ENCODE peak calls at places on chromosomes 5 and 9, in seven cellular contexts. One of them, this sample, is unnamed.
A peak's percentile ranks its signal among the peaks of the same experiment; 100 is the strongest.

GRCh38 chr5:64594601-64595518 is 89.0 kb downstream of the RGS7BP start:
- DNase-seq in H1: no peak
- DNase-seq in SK-N-SH: no peak
- DNase-seq in GM12878: no peak
- DNase-seq in GM12891: no peak
- DNase-seq in K562: peak; percentile 15
- DNase-seq in HepG2: no peak
- DNase-seq in this sample: no peak

GRCh38 chr9:102244916-102245315 is 506.5 kb upstream of the GRIN3A start:
- DNase-seq in H1: no peak
- DNase-seq in SK-N-SH: no peak
- DNase-seq in GM12878: no peak
- DNase-seq in GM12891: no peak
- DNase-seq in K562: no peak
- DNase-seq in HepG2: no peak
- DNase-seq in this sample: no peak

GRCh38 chr5:178348356-178349146 is 115.9 kb upstream of the PHYKPL start:
- DNase-seq in H1: no peak
- DNase-seq in SK-N-SH: peak; percentile 73
- DNase-seq in GM12878: no peak
- DNase-seq in GM12891: no peak
- DNase-seq in K562: no peak
- DNase-seq in HepG2: no peak
- DNase-seq in this sample: no peak

GRCh38 chr5:83249156-83249555 is 171.8 kb downstream of the XRCC4 start:
- DNase-seq in H1: no peak
- DNase-seq in SK-N-SH: no peak
- DNase-seq in GM12878: no peak
- DNase-seq in GM12891: no peak
- DNase-seq in K562: no peak
- DNase-seq in HepG2: no peak
- DNase-seq in this sample: no peak

GRCh38 chr5:15500326-15500958 is 462 bp downstream of the FBXL7 start:
- DNase-seq in H1: peak; percentile 79
- DNase-seq in SK-N-SH: no peak
- DNase-seq in GM12878: no peak
- DNase-seq in GM12891: no peak
- DNase-seq in K562: no peak
- DNase-seq in HepG2: no peak
- DNase-seq in this sample: no peak

GRCh38 chr5:6446626-6447309 is 1.9 kb upstream of the UBE2QL1 start:
- DNase-seq in H1: no peak
- DNase-seq in SK-N-SH: no peak
- DNase-seq in GM12878: no peak
- DNase-seq in GM12891: no peak
- DNase-seq in K562: no peak
- DNase-seq in HepG2: no peak
- DNase-seq in this sample: no peak

GRCh38 chr5:135723451-135723850 is 111.0 kb upstream of the SLC25A48 start:
- DNase-seq in H1: no peak
- DNase-seq in SK-N-SH: no peak
- DNase-seq in GM12878: no peak
- DNase-seq in GM12891: no peak
- DNase-seq in K562: no peak
- DNase-seq in HepG2: no peak
- DNase-seq in this sample: no peak

GRCh38 chr5:58886315-58887207 is 303.7 kb downstream of the RAB3C start:
- DNase-seq in H1: peak; percentile 77
- DNase-seq in SK-N-SH: peak; percentile 72
- DNase-seq in GM12878: no peak
- DNase-seq in GM12891: peak; percentile 21
- DNase-seq in K562: peak; percentile 60
- DNase-seq in HepG2: peak; percentile 25
- DNase-seq in this sample: peak; percentile 33

GRCh38 chr9:133160742-133161541 is 2.8 kb downstream of the GBGT1 start:
- DNase-seq in H1: no peak
- DNase-seq in SK-N-SH: peak; percentile 88
- DNase-seq in GM12878: no peak
- DNase-seq in GM12891: peak; percentile 75
- DNase-seq in K562: peak; percentile 82
- DNase-seq in HepG2: peak; percentile 52
- DNase-seq in this sample: peak; percentile 67

GRCh38 chr5:9545301-9545958 is 445 bp downstream of the SEMA5A start:
- DNase-seq in H1: no peak
- DNase-seq in SK-N-SH: peak; percentile 53
- DNase-seq in GM12878: no peak
- DNase-seq in GM12891: no peak
- DNase-seq in K562: no peak
- DNase-seq in HepG2: no peak
- DNase-seq in this sample: no peak

GRCh38 chr9:135023816-135024405 is 63.6 kb upstream of the OLFM1 start:
- DNase-seq in H1: no peak
- DNase-seq in SK-N-SH: no peak
- DNase-seq in GM12878: no peak
- DNase-seq in GM12891: no peak
- DNase-seq in K562: no peak
- DNase-seq in HepG2: no peak
- DNase-seq in this sample: no peak

GRCh38 chr5:147743686-147744332 is 38.7 kb downstream of the JAKMIP2 start:
- DNase-seq in H1: no peak
- DNase-seq in SK-N-SH: peak; percentile 46
- DNase-seq in GM12878: no peak
- DNase-seq in GM12891: no peak
- DNase-seq in K562: no peak
- DNase-seq in HepG2: no peak
- DNase-seq in this sample: no peak

GRCh38 chr9:79492092-79492995 is 79.4 kb upstream of the TLE4 start:
- DNase-seq in H1: no peak
- DNase-seq in SK-N-SH: no peak
- DNase-seq in GM12878: no peak
- DNase-seq in GM12891: no peak
- DNase-seq in K562: no peak
- DNase-seq in HepG2: no peak
- DNase-seq in this sample: no peak

DNA sequence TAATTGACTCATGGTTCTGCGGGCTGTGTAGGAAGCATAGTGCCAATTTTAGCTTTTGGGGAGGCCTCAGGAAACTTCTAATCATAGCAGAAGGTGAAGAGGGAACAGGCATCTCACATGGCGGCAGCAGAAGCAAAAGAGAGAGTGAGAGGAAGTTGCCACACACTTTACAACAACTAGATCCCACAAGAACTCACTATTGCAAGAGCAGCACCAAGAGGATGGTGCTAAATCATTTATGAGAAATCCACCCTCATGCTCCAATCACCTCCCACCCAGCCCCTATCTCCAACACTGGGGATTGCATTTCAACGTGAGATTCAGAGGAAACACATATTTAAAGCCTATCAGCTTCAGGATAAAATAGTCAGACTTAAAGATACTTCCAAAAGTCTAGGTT is 36.1 kb upstream of the LPAR1 start:
- DNase-seq in H1: no peak
- DNase-seq in SK-N-SH: no peak
- DNase-seq in GM12878: no peak
- DNase-seq in GM12891: no peak
- DNase-seq in K562: no peak
- DNase-seq in HepG2: no peak
- DNase-seq in this sample: no peak
- TF ChIP-seq POLR2AphosphoS5 in H1: no peak
- TF ChIP-seq POLR2AphosphoS5 in SK-N-SH: no peak
- TF ChIP-seq POLR2AphosphoS5 in GM12878: no peak
- TF ChIP-seq POLR2AphosphoS5 in GM12891: no peak
- TF ChIP-seq POLR2AphosphoS5 in K562: no peak
- TF ChIP-seq POLR2AphosphoS5 in HepG2: no peak
- TF ChIP-seq POLR2AphosphoS5 in this sample: no peak

DNA sequence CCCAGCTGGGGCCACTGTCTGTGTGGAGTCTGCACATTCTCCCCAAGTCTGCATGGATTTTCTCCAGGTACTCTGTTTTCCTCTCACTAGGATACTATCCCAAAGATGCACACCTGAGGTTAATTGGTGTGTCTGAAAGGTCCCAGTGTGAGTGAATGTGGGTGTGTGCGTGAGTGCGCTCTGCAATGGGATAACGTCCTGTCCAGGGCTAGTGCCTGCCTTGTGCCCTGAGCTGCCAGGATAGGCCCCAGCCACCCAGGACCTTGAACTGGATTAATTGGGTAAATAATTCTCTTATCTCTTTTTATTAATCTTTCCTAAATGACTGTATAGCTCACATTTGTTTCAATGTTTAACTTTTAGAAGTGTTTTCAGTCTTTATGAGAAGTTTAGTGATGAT is 11.5 kb upstream of the PANK3 start:
- DNase-seq in H1: no peak
- DNase-seq in SK-N-SH: no peak
- DNase-seq in GM12878: no peak
- DNase-seq in GM12891: no peak
- DNase-seq in K562: no peak
- DNase-seq in HepG2: no peak
- DNase-seq in this sample: no peak
- TF ChIP-seq TAF1 in H1: no peak
- TF ChIP-seq TAF1 in SK-N-SH: no peak
- TF ChIP-seq TAF1 in GM12878: no peak
- TF ChIP-seq TAF1 in GM12891: no peak
- TF ChIP-seq TAF1 in K562: no peak
- TF ChIP-seq TAF1 in HepG2: no peak
- TF ChIP-seq TAF1 in this sample: no peak

DNA sequence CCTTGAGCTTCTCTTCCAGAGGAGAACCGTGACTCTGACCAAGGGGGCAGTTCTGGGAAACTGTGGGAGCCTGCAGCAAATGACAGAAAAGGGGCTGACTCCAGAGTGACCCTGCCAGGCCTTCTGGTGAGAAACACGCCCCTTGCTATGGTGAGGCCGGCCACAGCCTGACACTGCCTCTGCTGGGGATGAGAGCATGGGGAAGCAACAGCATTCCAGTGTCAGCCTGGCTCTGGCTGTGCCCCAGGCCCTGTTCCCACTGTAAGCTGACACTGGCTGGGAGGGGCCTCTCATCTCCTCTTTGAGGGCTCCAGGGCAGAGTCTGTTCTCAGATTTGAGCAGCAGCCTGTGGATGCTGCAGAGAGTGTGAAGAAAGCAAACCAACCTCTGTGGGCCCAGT is 180.0 kb upstream of the IL12B start:
- DNase-seq in H1: peak; percentile 66
- DNase-seq in SK-N-SH: peak; percentile 27
- DNase-seq in GM12878: no peak
- DNase-seq in GM12891: no peak
- DNase-seq in K562: no peak
- DNase-seq in HepG2: peak; percentile 3
- DNase-seq in this sample: no peak
- TF ChIP-seq POLR2AphosphoS5 in H1: no peak
- TF ChIP-seq POLR2AphosphoS5 in SK-N-SH: no peak
- TF ChIP-seq POLR2AphosphoS5 in GM12878: no peak
- TF ChIP-seq POLR2AphosphoS5 in GM12891: no peak
- TF ChIP-seq POLR2AphosphoS5 in K562: no peak
- TF ChIP-seq POLR2AphosphoS5 in HepG2: no peak
- TF ChIP-seq POLR2AphosphoS5 in this sample: no peak

DNA sequence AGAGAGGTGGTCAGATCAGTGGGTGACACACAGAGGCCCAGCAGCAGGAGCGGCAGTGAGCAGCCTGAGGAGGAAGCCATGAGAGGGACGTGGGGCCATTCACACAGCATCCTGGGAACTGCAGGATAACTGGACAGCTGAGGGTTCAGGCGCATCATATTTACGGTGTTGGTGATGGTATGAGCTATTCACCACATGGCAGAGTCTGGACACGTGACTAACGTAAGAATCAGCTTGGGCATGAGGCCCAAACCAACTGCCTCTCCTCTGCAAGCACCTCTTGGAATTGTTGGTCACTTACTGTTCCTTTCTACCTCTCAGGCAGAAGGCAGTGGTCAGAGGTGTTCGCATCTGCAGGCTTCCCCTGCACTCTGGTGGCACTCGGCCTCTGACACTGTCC is 141.1 kb downstream of the ENTREP1 start:
- DNase-seq in H1: no peak
- DNase-seq in SK-N-SH: no peak
- DNase-seq in GM12878: no peak
- DNase-seq in GM12891: no peak
- DNase-seq in K562: no peak
- DNase-seq in HepG2: no peak
- DNase-seq in this sample: no peak
- TF ChIP-seq TAF1 in H1: no peak
- TF ChIP-seq TAF1 in SK-N-SH: no peak
- TF ChIP-seq TAF1 in GM12878: no peak
- TF ChIP-seq TAF1 in GM12891: no peak
- TF ChIP-seq TAF1 in K562: no peak
- TF ChIP-seq TAF1 in HepG2: no peak
- TF ChIP-seq TAF1 in this sample: no peak

DNA sequence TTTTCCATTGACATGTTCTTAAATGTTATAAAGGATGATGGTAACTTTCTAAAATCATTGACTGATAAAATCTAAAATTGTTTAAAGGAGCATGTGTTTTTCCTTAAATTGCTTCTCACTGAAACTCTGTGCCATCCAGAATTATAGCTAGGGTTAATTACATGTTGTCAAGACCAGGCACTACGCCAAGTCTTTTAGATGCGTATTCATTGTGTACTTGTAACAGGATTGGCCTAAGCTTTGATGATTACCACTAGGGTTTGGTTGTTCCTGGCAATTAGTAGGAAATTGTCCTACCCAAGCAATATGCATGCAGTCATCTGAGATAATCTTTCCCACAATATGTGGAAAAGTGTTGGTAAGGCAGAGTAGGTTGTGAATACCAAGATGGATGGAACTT is 43.8 kb downstream of the PRKACG start:
- DNase-seq in H1: no peak
- DNase-seq in SK-N-SH: no peak
- DNase-seq in GM12878: no peak
- DNase-seq in GM12891: no peak
- DNase-seq in K562: no peak
- DNase-seq in HepG2: no peak
- DNase-seq in this sample: no peak
- TF ChIP-seq POLR2AphosphoS5 in H1: no peak
- TF ChIP-seq POLR2AphosphoS5 in SK-N-SH: no peak
- TF ChIP-seq POLR2AphosphoS5 in GM12878: no peak
- TF ChIP-seq POLR2AphosphoS5 in GM12891: no peak
- TF ChIP-seq POLR2AphosphoS5 in K562: no peak
- TF ChIP-seq POLR2AphosphoS5 in HepG2: no peak
- TF ChIP-seq POLR2AphosphoS5 in this sample: no peak

DNA sequence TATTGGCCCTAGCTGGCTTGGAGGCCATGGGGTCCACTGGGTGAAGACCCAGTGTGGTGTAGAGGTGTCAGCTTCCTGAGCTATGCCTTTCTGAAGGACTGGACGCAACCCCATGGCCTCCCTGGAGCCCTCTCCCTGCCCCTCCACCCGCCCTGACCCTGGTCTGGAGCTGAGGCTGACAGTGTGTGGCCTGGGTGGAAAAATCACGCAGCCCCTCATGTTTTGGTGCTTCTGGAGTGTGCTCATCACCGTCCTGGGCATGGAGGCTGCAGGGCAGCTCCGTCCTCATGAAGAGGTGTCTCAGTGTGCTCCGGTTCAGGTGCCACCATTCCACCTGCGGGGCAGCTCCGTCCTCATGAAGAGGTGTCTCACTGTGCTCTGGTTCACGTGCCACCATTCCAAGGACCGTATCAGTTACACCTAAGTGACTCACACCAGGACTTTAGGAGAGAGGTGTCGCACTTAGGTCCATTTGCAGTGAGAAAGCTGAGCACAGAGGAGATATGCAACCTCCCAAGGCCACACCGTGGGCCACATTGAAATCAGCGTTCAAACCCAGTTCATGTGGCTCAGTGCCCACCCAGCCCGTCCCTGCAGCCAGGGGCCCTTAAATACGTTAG is 214.3 kb upstream of the IRX1 start:
- DNase-seq in H1: no peak
- DNase-seq in SK-N-SH: no peak
- DNase-seq in GM12878: no peak
- DNase-seq in GM12891: no peak
- DNase-seq in K562: no peak
- DNase-seq in HepG2: no peak
- DNase-seq in this sample: no peak
- TF ChIP-seq TAF1 in H1: no peak
- TF ChIP-seq TAF1 in SK-N-SH: no peak
- TF ChIP-seq TAF1 in GM12878: no peak
- TF ChIP-seq TAF1 in GM12891: no peak
- TF ChIP-seq TAF1 in K562: no peak
- TF ChIP-seq TAF1 in HepG2: no peak
- TF ChIP-seq TAF1 in this sample: no peak